ENCODE peak calls at places on chromosomes 2 and 18, in ten cellular contexts. One of them, this sample, is unnamed. For H3K4me1, the result is how much of the 10 kb centered on the place peaks cover.

GRCh38 chr2:235550378-235550760 is 56.5 kb downstream of the AGAP1 start:
- DNase-seq in K562: no peak
- DNase-seq in transverse colon: no peak
- DNase-seq in body of pancreas: no peak
- DNase-seq in ovary: no peak
- DNase-seq in IMR-90: no peak
- DNase-seq in heart left ventricle: no peak
- DNase-seq in HCT116: no peak
- DNase-seq in breast epithelium: no peak
- DNase-seq in adrenal gland: no peak
- DNase-seq in this sample: no peak

GRCh38 chr2:144914622-144915230 is 394.8 kb upstream of the ZEB2 start:
- DNase-seq in HCT116: no peak
- DNase-seq in body of pancreas: no peak
- DNase-seq in IMR-90: peak
- DNase-seq in K562: no peak
- DNase-seq in adrenal gland: no peak
- DNase-seq in heart left ventricle: no peak
- DNase-seq in transverse colon: no peak
- DNase-seq in breast epithelium: no peak
- DNase-seq in ovary: no peak
- DNase-seq in this sample: no peak

GRCh38 chr2:235234711-235235110 is 259.1 kb upstream of the AGAP1 start:
- DNase-seq in heart left ventricle: no peak
- DNase-seq in breast epithelium: no peak
- DNase-seq in ovary: no peak
- DNase-seq in adrenal gland: no peak
- DNase-seq in transverse colon: no peak
- DNase-seq in HCT116: no peak
- DNase-seq in body of pancreas: no peak
- DNase-seq in IMR-90: peak
- DNase-seq in K562: no peak
- DNase-seq in this sample: no peak

GRCh38 chr2:177106212-177106611 is 106.4 kb upstream of the HNRNPA3 start:
- DNase-seq in breast epithelium: no peak
- DNase-seq in heart left ventricle: no peak
- DNase-seq in K562: no peak
- DNase-seq in IMR-90: no peak
- DNase-seq in adrenal gland: no peak
- DNase-seq in body of pancreas: no peak
- DNase-seq in ovary: no peak
- DNase-seq in transverse colon: no peak
- DNase-seq in HCT116: peak
- DNase-seq in this sample: no peak

GRCh38 chr2:74333175-74333574 is 10.0 kb downstream of the SLC4A5 start:
- DNase-seq in transverse colon: peak
- DNase-seq in IMR-90: peak
- DNase-seq in HCT116: peak
- DNase-seq in heart left ventricle: no peak
- DNase-seq in breast epithelium: no peak
- DNase-seq in body of pancreas: no peak
- DNase-seq in adrenal gland: no peak
- DNase-seq in K562: no peak
- DNase-seq in ovary: no peak
- DNase-seq in this sample: no peak

GRCh38 chr2:86026744-86027065 is 79.0 kb downstream of the POLR1A start:
- DNase-seq in adrenal gland: no peak
- DNase-seq in IMR-90: no peak
- DNase-seq in body of pancreas: no peak
- DNase-seq in breast epithelium: no peak
- DNase-seq in transverse colon: no peak
- DNase-seq in ovary: no peak
- DNase-seq in heart left ventricle: no peak
- DNase-seq in HCT116: no peak
- DNase-seq in K562: no peak
- DNase-seq in this sample: no peak

GRCh38 chr2:17958486-17959092 is 80.1 kb downstream of the KCNS3 start:
- DNase-seq in IMR-90: no peak
- DNase-seq in body of pancreas: no peak
- DNase-seq in K562: no peak
- DNase-seq in heart left ventricle: no peak
- DNase-seq in HCT116: no peak
- DNase-seq in transverse colon: no peak
- DNase-seq in breast epithelium: no peak
- DNase-seq in ovary: no peak
- DNase-seq in adrenal gland: no peak
- DNase-seq in this sample: no peak

GRCh38 chr2:110678457-110679336 is 834 bp upstream of the BUB1 start:
- DNase-seq in HCT116: no peak
- DNase-seq in K562: peak
- DNase-seq in body of pancreas: peak
- DNase-seq in IMR-90: peak
- DNase-seq in ovary: peak
- DNase-seq in heart left ventricle: no peak
- DNase-seq in breast epithelium: no peak
- DNase-seq in adrenal gland: peak
- DNase-seq in transverse colon: peak
- DNase-seq in this sample: peak

GRCh38 chr18:44589709-44590108 is 91.0 kb upstream of the SETBP1 start:
- DNase-seq in transverse colon: no peak
- DNase-seq in HCT116: no peak
- DNase-seq in body of pancreas: no peak
- DNase-seq in breast epithelium: no peak
- DNase-seq in heart left ventricle: no peak
- DNase-seq in adrenal gland: no peak
- DNase-seq in K562: no peak
- DNase-seq in IMR-90: peak
- DNase-seq in ovary: no peak
- DNase-seq in this sample: no peak

GRCh38 chr2:69966496-69966895 is 5.1 kb upstream of the ASPRV1 start:
- DNase-seq in K562: no peak
- DNase-seq in breast epithelium: no peak
- DNase-seq in IMR-90: no peak
- DNase-seq in transverse colon: no peak
- DNase-seq in adrenal gland: no peak
- DNase-seq in HCT116: no peak
- DNase-seq in heart left ventricle: no peak
- DNase-seq in ovary: no peak
- DNase-seq in body of pancreas: no peak
- DNase-seq in this sample: no peak

GRCh38 chr2:223952280-223952968 is 4.8 kb upstream of the MRPL44 start:
- DNase-seq in transverse colon: no peak
- DNase-seq in K562: no peak
- DNase-seq in HCT116: no peak
- DNase-seq in breast epithelium: no peak
- DNase-seq in heart left ventricle: no peak
- DNase-seq in ovary: no peak
- DNase-seq in body of pancreas: no peak
- DNase-seq in IMR-90: no peak
- DNase-seq in adrenal gland: no peak
- DNase-seq in this sample: no peak

GRCh38 chr2:240615830-240616547 is 9.3 kb upstream of the GPR35 start:
- DNase-seq in body of pancreas: peak
- DNase-seq in adrenal gland: no peak
- DNase-seq in K562: no peak
- DNase-seq in ovary: peak
- DNase-seq in transverse colon: peak
- DNase-seq in HCT116: no peak
- DNase-seq in breast epithelium: no peak
- DNase-seq in heart left ventricle: peak
- DNase-seq in IMR-90: no peak
- DNase-seq in this sample: no peak

GRCh38 chr2:58155160-58155778 is 85.9 kb downstream of the FANCL start:
- DNase-seq in K562: no peak
- DNase-seq in IMR-90: no peak
- DNase-seq in transverse colon: no peak
- DNase-seq in ovary: no peak
- DNase-seq in HCT116: no peak
- DNase-seq in breast epithelium: no peak
- DNase-seq in heart left ventricle: no peak
- DNase-seq in adrenal gland: no peak
- DNase-seq in body of pancreas: no peak
- DNase-seq in this sample: no peak

GRCh38 chr2:239319261-239319661 is 81.6 kb downstream of the HDAC4 start:
- DNase-seq in body of pancreas: peak
- DNase-seq in HCT116: no peak
- DNase-seq in ovary: peak
- DNase-seq in adrenal gland: peak
- DNase-seq in heart left ventricle: no peak
- DNase-seq in breast epithelium: peak
- DNase-seq in K562: peak
- DNase-seq in IMR-90: peak
- DNase-seq in transverse colon: peak
- DNase-seq in this sample: peak

GRCh38 chr2:190837417-190837816 is 43.2 kb upstream of the GLS start:
- DNase-seq in transverse colon: no peak
- DNase-seq in breast epithelium: no peak
- DNase-seq in IMR-90: peak
- DNase-seq in HCT116: peak
- DNase-seq in K562: no peak
- DNase-seq in heart left ventricle: no peak
- DNase-seq in ovary: no peak
- DNase-seq in body of pancreas: no peak
- DNase-seq in adrenal gland: no peak
- DNase-seq in this sample: no peak

GRCh38 chr2:232022733-232023132 is 61.2 kb downstream of the DIS3L2 start:
- DNase-seq in K562: no peak
- DNase-seq in IMR-90: no peak
- DNase-seq in body of pancreas: peak
- DNase-seq in breast epithelium: no peak
- DNase-seq in HCT116: no peak
- DNase-seq in transverse colon: no peak
- DNase-seq in adrenal gland: peak
- DNase-seq in ovary: peak
- DNase-seq in heart left ventricle: no peak
- DNase-seq in this sample: no peak

GRCh38 chr2:193153576-193153975 is 958.8 kb upstream of the TMEFF2 start:
- DNase-seq in transverse colon: no peak
- DNase-seq in ovary: no peak
- DNase-seq in breast epithelium: no peak
- DNase-seq in IMR-90: no peak
- DNase-seq in HCT116: no peak
- DNase-seq in body of pancreas: no peak
- DNase-seq in K562: no peak
- DNase-seq in adrenal gland: no peak
- DNase-seq in heart left ventricle: no peak
- DNase-seq in this sample: no peak

GRCh38 chr2:207686812-207687211 is 24.6 kb upstream of the CCNYL1 start:
- DNase-seq in HCT116: no peak
- DNase-seq in ovary: no peak
- DNase-seq in adrenal gland: no peak
- DNase-seq in body of pancreas: no peak
- DNase-seq in transverse colon: no peak
- DNase-seq in heart left ventricle: no peak
- DNase-seq in IMR-90: no peak
- DNase-seq in K562: no peak
- DNase-seq in breast epithelium: no peak
- DNase-seq in this sample: no peak

DNA sequence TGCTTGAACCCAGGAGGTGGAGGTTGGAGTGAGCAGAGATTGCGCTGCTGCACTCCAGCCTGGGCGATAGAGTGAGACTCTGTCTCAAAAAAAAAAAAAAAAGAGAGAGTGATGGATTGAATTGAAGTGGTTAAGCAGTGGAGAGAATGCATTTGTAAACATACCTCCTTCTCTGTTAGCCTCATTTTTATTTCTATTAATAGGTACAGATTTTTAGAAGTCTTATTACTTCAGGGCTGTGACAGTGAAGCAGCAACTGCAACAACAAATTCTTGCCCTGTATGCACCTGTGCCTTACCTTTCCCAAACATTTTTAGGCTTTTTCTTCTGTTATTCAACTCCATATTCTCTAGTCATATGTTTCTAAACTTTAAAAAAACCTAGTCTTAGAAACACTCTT is 55.5 kb downstream of the RAB10 start:
- DNase-seq in HCT116: no peak
- DNase-seq in body of pancreas: no peak
- DNase-seq in heart left ventricle: no peak
- DNase-seq in transverse colon: no peak
- DNase-seq in breast epithelium: no peak
- DNase-seq in ovary: no peak
- DNase-seq in IMR-90: no peak
- DNase-seq in adrenal gland: no peak
- DNase-seq in K562: no peak
- DNase-seq in this sample: no peak
- H3K4me1 ChIP-seq in HCT116: under half
- H3K4me1 ChIP-seq in body of pancreas: under half
- H3K4me1 ChIP-seq in heart left ventricle: under half
- H3K4me1 ChIP-seq in transverse colon: under half
- H3K4me1 ChIP-seq in breast epithelium: under half
- H3K4me1 ChIP-seq in ovary: under half
- H3K4me1 ChIP-seq in IMR-90: under half
- H3K4me1 ChIP-seq in adrenal gland: under half
- H3K4me1 ChIP-seq in K562: under half
- H3K4me1 ChIP-seq in this sample: under half

GRCh38 chr2:182197529-182197928 is 211.9 kb downstream of the PPP1R1C start:
- DNase-seq in HCT116: no peak
- DNase-seq in ovary: no peak
- DNase-seq in breast epithelium: no peak
- DNase-seq in transverse colon: no peak
- DNase-seq in heart left ventricle: no peak
- DNase-seq in body of pancreas: no peak
- DNase-seq in K562: no peak
- DNase-seq in IMR-90: no peak
- DNase-seq in adrenal gland: no peak
- DNase-seq in this sample: no peak
- H3K27ac ChIP-seq in HCT116: no peak
- H3K27ac ChIP-seq in ovary: no peak
- H3K27ac ChIP-seq in breast epithelium: no peak
- H3K27ac ChIP-seq in transverse colon: no peak
- H3K27ac ChIP-seq in heart left ventricle: no peak
- H3K27ac ChIP-seq in body of pancreas: no peak
- H3K27ac ChIP-seq in K562: no peak
- H3K27ac ChIP-seq in IMR-90: no peak
- H3K27ac ChIP-seq in adrenal gland: no peak
- H3K27ac ChIP-seq in this sample: no peak

DNA sequence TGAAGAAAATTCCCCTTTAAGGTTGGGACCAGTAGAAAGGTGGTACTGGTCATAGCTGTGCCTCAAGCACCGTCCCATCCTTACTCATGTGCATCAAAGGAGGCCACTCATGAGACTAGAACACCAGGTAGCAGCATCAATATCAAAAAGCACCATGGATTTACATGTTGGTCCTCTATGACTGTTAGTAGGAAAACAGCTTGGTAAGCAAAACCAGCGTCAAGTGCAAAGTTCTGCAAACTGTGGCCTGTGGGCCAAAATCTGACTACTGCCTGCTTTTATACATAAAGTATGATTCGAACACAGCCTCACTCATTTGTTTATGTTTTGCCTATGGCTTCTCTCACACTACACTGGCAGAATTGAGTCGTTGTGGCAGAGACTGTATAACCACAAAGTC is 119.7 kb upstream of the CTNNA2 start:
- DNase-seq in adrenal gland: no peak
- DNase-seq in transverse colon: no peak
- DNase-seq in body of pancreas: no peak
- DNase-seq in K562: no peak
- DNase-seq in heart left ventricle: no peak
- DNase-seq in IMR-90: no peak
- DNase-seq in HCT116: no peak
- DNase-seq in breast epithelium: no peak
- DNase-seq in ovary: no peak
- DNase-seq in this sample: no peak
- TF ChIP-seq POLR2A in adrenal gland: no peak
- TF ChIP-seq POLR2A in transverse colon: no peak
- TF ChIP-seq POLR2A in body of pancreas: no peak
- TF ChIP-seq POLR2A in K562: no peak
- TF ChIP-seq POLR2A in heart left ventricle: no peak
- TF ChIP-seq POLR2A in IMR-90: no peak
- TF ChIP-seq POLR2A in HCT116: no peak
- TF ChIP-seq POLR2A in breast epithelium: no peak
- TF ChIP-seq POLR2A in ovary: no peak
- TF ChIP-seq POLR2A in this sample: no peak

GRCh38 chr2:161402297-161402696 is 13.8 kb upstream of the TBR1 start:
- DNase-seq in K562: no peak
- DNase-seq in IMR-90: no peak
- DNase-seq in HCT116: no peak
- DNase-seq in body of pancreas: no peak
- DNase-seq in ovary: no peak
- DNase-seq in transverse colon: no peak
- DNase-seq in breast epithelium: no peak
- DNase-seq in adrenal gland: no peak
- DNase-seq in heart left ventricle: no peak
- DNase-seq in this sample: no peak
- H3K4me1 ChIP-seq in K562: under half
- H3K4me1 ChIP-seq in IMR-90: under half
- H3K4me1 ChIP-seq in HCT116: under half
- H3K4me1 ChIP-seq in body of pancreas: under half
- H3K4me1 ChIP-seq in ovary: under half
- H3K4me1 ChIP-seq in transverse colon: under half
- H3K4me1 ChIP-seq in breast epithelium: under half
- H3K4me1 ChIP-seq in adrenal gland: under half
- H3K4me1 ChIP-seq in heart left ventricle: under half
- H3K4me1 ChIP-seq in this sample: under half